ENCODE peak calls at places on chromosomes 5 and 9, in eight cellular contexts. S is lower leg skin, Z is IMR-90, X is transverse colon, V is HCT116, H is H1, L is HepG2, K is uterus. Y is an unnamed sample.

GRCh38 chr5:168752416-168753190 is 173.4 kb upstream of the PANK3 start:
- DNase-seq in K (no peak), S (peak; percentile 67), L (no peak), Z (no peak), H (no peak), X (no peak), V (no peak), Y (no peak)

GRCh38 chr5:59685806-59686205 is 207.7 kb downstream of the PDE4D start:
- DNase-seq in H (no peak), Z (peak; percentile 9), X (no peak), S (no peak), L (no peak), V (no peak), K (no peak), Y (no peak)

GRCh38 chr5:96896285-96896711 is 20.0 kb downstream of the ERAP2 start:
- DNase-seq in S (no peak), K (no peak), L (no peak), V (no peak), X (no peak), Z (no peak), H (no peak), Y (no peak)

GRCh38 chr5:16805478-16805877 is 130.6 kb downstream of the MYO10 start:
- DNase-seq in L (no peak), V (no peak), Z (no peak), S (peak; percentile 87), K (no peak), X (no peak), H (no peak), Y (no peak)

GRCh38 chr5:140345919-140346347 is 470 bp downstream of the HBEGF start:
- DNase-seq in Z (peak; percentile 66), H (no peak), X (peak; percentile 60), S (peak; percentile 91), V (no peak), L (peak; percentile 35), K (peak; percentile 62), Y (peak; percentile 55)

GRCh38 chr9:95023217-95024003 is 294.1 kb downstream of the FANCC start:
- DNase-seq in S (no peak), Z (peak; percentile 90), X (no peak), H (no peak), L (peak; percentile 95), V (peak; percentile 78), K (no peak), Y (no peak)

GRCh38 chr5:176364765-176365662 is at the start of gene ARL10:
- DNase-seq in S (no peak), H (no peak), K (peak; percentile 40), Z (peak; percentile 20), V (no peak), L (no peak), X (peak; percentile 41), Y (no peak)

GRCh38 chr9:12859704-12860251 is 85.0 kb downstream of the LURAP1L start:
- DNase-seq in S (no peak), Z (peak; percentile 78), V (peak; percentile 52), X (no peak), H (no peak), L (no peak), K (no peak), Y (no peak)

GRCh38 chr5:115543931-115544370 is 624 bp downstream of the FEM1C start:
- DNase-seq in S (no peak), X (peak; percentile 51), H (no peak), K (peak; percentile 43), V (no peak), Z (peak; percentile 53), L (peak; percentile 29), Y (peak; percentile 53)

GRCh38 chr9:88529496-88529895 is 5.5 kb upstream of the NXNL2 start:
- DNase-seq in Z (no peak), X (no peak), V (no peak), H (no peak), S (no peak), K (no peak), L (no peak), Y (no peak)

GRCh38 chr5:14138608-14139540 is 4.3 kb upstream of the TRIO start:
- DNase-seq in X (no peak), L (no peak), K (no peak), V (no peak), S (no peak), Z (no peak), H (no peak), Y (no peak)

GRCh38 chr5:132380047-132380446 is 10.5 kb downstream of the SLC22A5 start:
- DNase-seq in L (no peak), Z (no peak), K (no peak), H (no peak), S (peak; percentile 58), V (no peak), X (no peak), Y (no peak)

GRCh38 chr5:132376694-132377641 is 7.5 kb downstream of the SLC22A5 start:
- DNase-seq in Z (no peak), K (peak; percentile 45), H (no peak), L (no peak), V (no peak), S (peak; percentile 82), X (no peak), Y (no peak)

GRCh38 chr5:132377738-132378137 is 8.2 kb downstream of the SLC22A5 start:
- DNase-seq in V (no peak), K (no peak), H (no peak), L (no peak), S (peak; percentile 58), X (no peak), Z (no peak), Y (no peak)

GRCh38 chr5:132380741-132381140 is 11.2 kb downstream of the SLC22A5 start:
- DNase-seq in H (no peak), S (no peak), X (no peak), L (no peak), K (no peak), Z (no peak), V (no peak), Y (no peak)

GRCh38 chr5:132378580-132378979 is 9.1 kb downstream of the SLC22A5 start:
- DNase-seq in X (no peak), S (peak; percentile 40), H (no peak), V (no peak), K (no peak), Z (peak; percentile 52), L (no peak), Y (peak; percentile 54)
- TF ChIP-seq POLR2A in X (no peak), S (no peak), H (no peak), V (no peak), K (no peak), Z (no peak), L (no peak), Y (no peak)

GRCh38 chr5:151004499-151004898 is 15.9 kb upstream of the GPX3 start:
- DNase-seq in S (no peak), H (no peak), L (peak; percentile 75), V (no peak), K (no peak), X (no peak), Z (no peak), Y (no peak)

GRCh38 chr5:151003503-151003860 is 16.9 kb upstream of the GPX3 start:
- DNase-seq in V (no peak), X (no peak), Z (no peak), K (no peak), L (no peak), H (no peak), S (no peak), Y (no peak)

GRCh38 chr5:151001436-151001835 is 19.0 kb upstream of the GPX3 start:
- DNase-seq in H (no peak), Z (no peak), V (no peak), X (no peak), S (peak; percentile 73), K (no peak), L (no peak), Y (no peak)

GRCh38 chr5:151002681-151003502 is 17.5 kb upstream of the GPX3 start:
- DNase-seq in L (no peak), V (no peak), K (no peak), H (no peak), X (no peak), S (peak; percentile 81), Z (no peak), Y (no peak)

DNA sequence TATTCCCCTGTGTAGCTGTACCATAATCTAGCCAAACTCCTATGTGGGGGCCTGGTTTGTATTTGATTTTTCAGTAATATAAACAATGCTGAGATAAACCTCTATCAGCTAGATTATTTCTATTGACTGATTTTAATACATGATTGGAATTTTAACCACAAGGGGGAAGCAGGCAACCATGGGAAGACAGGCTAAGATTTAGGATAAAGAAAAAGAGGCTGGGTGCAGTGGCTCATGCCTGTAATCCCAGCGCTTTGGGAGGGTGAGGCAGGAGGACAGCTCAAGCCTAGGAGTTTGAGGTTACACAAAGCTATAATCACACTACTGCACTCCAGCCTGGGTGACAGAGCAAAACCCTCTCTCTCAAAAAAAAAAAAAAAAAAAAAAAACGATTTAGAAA is 18.1 kb upstream of the GPX3 start:
- DNase-seq in X (no peak), Z (peak; percentile 41), K (no peak), L (peak; percentile 58), V (peak; percentile 28), H (no peak), S (peak; percentile 74), Y (no peak)
- TF ChIP-seq CTCF in X (peak; percentile 36), Z (peak; percentile 64), K (peak; percentile 75), L (peak; percentile 71), V (peak; percentile 87), H (peak; percentile 57), S (peak; percentile 39), Y (peak; percentile 70)

DNA sequence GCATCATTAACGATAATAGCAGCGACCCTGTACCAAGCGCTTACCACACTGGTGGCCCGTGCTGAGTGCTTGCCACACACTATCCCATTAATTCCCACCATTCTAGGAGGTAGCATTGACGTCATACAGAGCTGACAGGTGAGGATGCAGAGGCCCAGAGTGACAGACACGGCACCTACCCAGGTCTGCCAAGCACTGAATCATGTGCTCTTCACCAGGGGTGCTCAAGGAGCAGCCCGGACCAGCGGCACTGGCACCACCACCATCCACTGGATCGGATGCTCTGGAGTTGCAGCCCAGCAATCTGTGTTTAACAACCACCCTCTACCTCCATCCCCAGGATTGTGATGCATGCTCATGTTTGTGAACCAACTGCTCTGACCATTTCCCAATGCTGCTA is 3.4 kb downstream of the TNIP1 start:
- DNase-seq in Z (no peak), S (no peak), K (no peak), V (no peak), L (no peak), H (no peak), X (no peak), Y (no peak)
- TF ChIP-seq POLR2A in Z (no peak), S (no peak), K (no peak), V (no peak), L (no peak), H (no peak), X (no peak), Y (no peak)

DNA sequence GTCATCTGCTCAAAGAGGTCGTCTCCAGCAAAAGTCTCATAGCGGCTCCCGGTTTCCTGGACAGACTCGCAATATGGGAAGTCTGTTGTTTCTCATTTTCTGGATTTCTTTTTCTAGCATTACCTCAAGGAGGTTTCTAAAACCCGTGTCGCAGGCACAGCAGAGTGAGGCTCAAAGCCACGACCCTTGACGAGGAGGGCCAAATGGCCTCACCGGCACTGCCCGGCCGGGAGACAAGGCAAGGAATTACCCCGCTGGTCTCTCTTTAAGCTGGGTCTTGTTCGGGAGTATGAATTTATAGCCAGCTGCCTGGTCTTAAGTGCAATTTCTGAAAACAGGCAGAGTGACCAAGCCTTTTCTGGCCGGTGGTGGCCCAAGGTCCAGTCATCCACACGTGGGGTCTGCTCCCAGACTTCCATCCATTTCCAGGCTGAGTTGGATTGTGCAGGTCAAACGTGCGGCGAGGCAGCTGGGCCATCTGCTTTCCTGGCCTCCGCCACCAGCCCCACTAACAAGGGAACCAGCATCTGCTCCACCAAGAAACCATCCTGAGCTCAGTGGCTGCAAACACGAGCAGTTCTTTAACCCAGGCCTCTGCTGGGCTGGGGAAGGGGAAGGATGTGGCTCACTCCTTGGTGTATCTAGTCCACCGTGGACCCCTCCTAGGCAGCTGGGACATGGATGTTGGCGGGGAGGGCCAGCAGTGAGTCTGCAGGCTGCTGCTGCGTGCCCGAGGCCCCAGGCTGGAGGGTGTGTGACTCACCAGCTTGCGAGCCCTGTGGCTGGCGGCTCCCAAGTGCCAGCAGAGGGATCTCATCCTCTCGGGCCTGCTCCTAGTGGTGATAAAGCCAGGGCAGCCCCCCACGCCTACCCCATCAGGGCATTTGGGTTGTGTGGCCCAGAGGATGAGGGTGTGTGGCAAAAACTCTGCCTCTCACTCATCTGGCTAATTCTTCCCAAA is 55.6 kb upstream of the COL5A1 start:
- DNase-seq in K (peak; percentile 8), L (no peak), V (no peak), X (no peak), S (peak; percentile 70), H (no peak), Z (peak; percentile 75), Y (peak; percentile 14)
- TF ChIP-seq CTCF in K (no peak), L (no peak), V (no peak), X (no peak), S (no peak), H (no peak), Z (peak; percentile 37), Y (no peak)